ENCODE peak calls at places on chromosomes 3 and 15, in ten cellular contexts. E, A, Q, O, J, P, X, T, W and C are unnamed samples.

GRCh38 chr3:191499307-191500125 is 38.6 kb downstream of the PYDC2 start:
- DNase-seq in J (peak; percentile 49), E (peak; percentile 36), Q (no peak), X (no peak), P (peak; percentile 5), T (peak; percentile 54), A (peak; percentile 16), W (no peak), O (peak; percentile 82), C (no peak)

GRCh38 chr3:149572796-149573414 is 84.9 kb downstream of the WWTR1 start:
- DNase-seq in X (no peak), O (no peak), A (peak; percentile 85), T (peak; percentile 74), Q (no peak), J (no peak), E (no peak), P (peak; percentile 74), W (no peak), C (no peak)

GRCh38 chr15:33256874-33257273 is 53.9 kb upstream of the RYR3 start:
- DNase-seq in O (no peak), Q (no peak), J (no peak), X (no peak), P (no peak), W (no peak), T (no peak), E (no peak), A (no peak), C (no peak)

GRCh38 chr15:25345943-25346342 is 92.9 kb downstream of the UBE3A start:
- DNase-seq in J (peak; percentile 52), W (no peak), P (peak; percentile 53), X (no peak), E (no peak), Q (peak; percentile 69), O (peak; percentile 61), A (peak; percentile 4), T (peak; percentile 11), C (no peak)

GRCh38 chr3:48119495-48120193 is 68.6 kb downstream of the CDC25A start:
- DNase-seq in X (peak; percentile 61), Q (peak; percentile 68), T (peak; percentile 12), A (peak; percentile 55), P (peak; percentile 60), J (peak; percentile 58), W (no peak), E (peak; percentile 26), O (peak; percentile 86), C (no peak)

GRCh38 chr3:165443664-165444063 is 247.5 kb upstream of the SLITRK3 start:
- DNase-seq in W (no peak), P (no peak), O (no peak), A (no peak), T (no peak), X (no peak), Q (no peak), E (no peak), J (no peak), C (no peak)

GRCh38 chr3:25895443-25895842 is 105.6 kb downstream of the OXSM start:
- DNase-seq in P (peak; percentile 45), E (no peak), J (no peak), T (peak; percentile 15), X (no peak), Q (no peak), A (peak; percentile 84), O (no peak), W (no peak), C (no peak)

GRCh38 chr3:22373827-22374226 is 622.8 kb upstream of the ZNF385D start:
- DNase-seq in E (no peak), T (no peak), X (no peak), Q (no peak), J (no peak), W (no peak), P (no peak), A (no peak), O (no peak), C (no peak)

GRCh38 chr3:50355829-50356552 is 3.3 kb downstream of the TMEM115 start:
- DNase-seq in W (no peak), T (no peak), Q (no peak), O (no peak), A (no peak), J (no peak), E (peak; percentile 40), P (no peak), X (no peak), C (no peak)

GRCh38 chr3:114155370-114155821 is 23.5 kb downstream of the DRD3 start:
- DNase-seq in X (no peak), O (peak; percentile 66), W (peak; percentile 27), A (peak; percentile 30), P (peak; percentile 11), E (no peak), J (no peak), Q (no peak), T (peak; percentile 34), C (no peak)

GRCh38 chr3:38611866-38612265 is 37.6 kb downstream of the SCN5A start:
- DNase-seq in W (no peak), O (no peak), J (no peak), E (no peak), T (no peak), Q (peak; percentile 31), X (no peak), P (no peak), A (no peak), C (no peak)

GRCh38 chr15:38547255-38547997 is 17.2 kb downstream of the RASGRP1 start:
- DNase-seq in O (no peak), E (no peak), P (peak; percentile 85), T (peak; percentile 20), X (no peak), W (no peak), A (peak; percentile 70), J (no peak), Q (no peak), C (no peak)

GRCh38 chr3:94130690-94131089 is 67.8 kb downstream of the NSUN3 start:
- DNase-seq in X (no peak), T (no peak), W (no peak), J (no peak), E (no peak), Q (no peak), P (no peak), A (no peak), O (no peak), C (no peak)

GRCh38 chr15:88648357-88649214 is 9.8 kb downstream of the ISG20 start:
- DNase-seq in O (peak; percentile 60), J (no peak), Q (peak; percentile 41), T (no peak), P (peak; percentile 16), E (peak; percentile 79), A (peak; percentile 46), W (no peak), X (peak; percentile 55), C (no peak)

GRCh38 chr15:63420333-63420741 is 38.7 kb upstream of the CA12 start:
- DNase-seq in J (no peak), O (peak; percentile 37), T (no peak), P (no peak), Q (no peak), X (no peak), E (no peak), W (no peak), A (peak; percentile 43), C (no peak)

GRCh38 chr3:117920240-117920923 is 1114.3 kb downstream of the IGSF11 start:
- DNase-seq in Q (no peak), J (no peak), W (no peak), T (no peak), O (no peak), P (no peak), X (no peak), A (no peak), E (no peak), C (no peak)

GRCh38 chr15:23734856-23735255 is 47.8 kb upstream of the NDN start:
- DNase-seq in T (no peak), W (no peak), O (no peak), E (no peak), P (no peak), X (no peak), A (no peak), J (no peak), Q (no peak), C (no peak)

GRCh38 chr15:58430224-58430787 is 1.5 kb upstream of the LIPC start:
- DNase-seq in P (no peak), T (no peak), J (no peak), O (no peak), X (no peak), E (no peak), W (no peak), Q (no peak), A (no peak), C (no peak)
- TF ChIP-seq CTCF in P (no peak), T (no peak), J (no peak), O (no peak), X (no peak), E (no peak), W (no peak), Q (no peak), A (no peak), C (no peak)

GRCh38 chr3:181103605-181104004 is 114.1 kb upstream of the DNAJC19 start:
- DNase-seq in J (no peak), X (no peak), A (no peak), T (no peak), Q (no peak), E (no peak), W (peak; percentile 15), O (no peak), P (no peak), C (no peak)
- TF ChIP-seq CTCF in J (no peak), X (no peak), A (no peak), T (peak; percentile 38), Q (no peak), E (no peak), W (peak; percentile 20), O (no peak), P (no peak), C (no peak)

GRCh38 chr3:159765025-159765859 is 223.4 kb upstream of the IL12A start:
- DNase-seq in W (peak; percentile 40), P (peak; percentile 99), A (peak; percentile 98), X (peak; percentile 93), Q (peak; percentile 97), E (peak; percentile 41), J (peak; percentile 69), O (peak; percentile 83), T (peak; percentile 99), C (peak; percentile 94)
- TF ChIP-seq CTCF in W (no peak), P (no peak), A (no peak), X (no peak), Q (no peak), E (no peak), J (no peak), O (no peak), T (no peak), C (no peak)

DNA sequence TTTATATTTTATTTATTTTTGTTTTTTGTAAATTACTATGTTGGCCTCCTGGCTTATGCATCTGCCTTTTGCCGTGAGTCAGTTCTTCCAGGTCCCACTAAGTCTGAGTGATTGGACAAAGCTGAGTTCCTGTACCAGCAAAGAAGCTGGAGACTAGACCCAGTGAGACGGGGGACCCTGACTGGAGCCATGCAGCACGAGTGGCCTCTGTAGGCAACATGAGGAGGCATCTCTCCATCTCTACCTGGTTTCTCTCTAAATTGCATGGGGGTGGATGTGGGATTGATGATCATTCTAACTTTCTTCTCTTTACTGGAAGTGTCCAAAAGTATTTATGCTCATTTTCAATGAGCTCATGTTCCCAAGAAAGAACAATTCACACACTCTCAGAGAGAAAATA is 155.3 kb upstream of the MRPL3 start:
- DNase-seq in A (no peak), W (no peak), P (no peak), X (no peak), J (no peak), E (no peak), Q (no peak), T (no peak), O (no peak), C (no peak)
- TF ChIP-seq CTCF in A (no peak), W (no peak), P (no peak), X (no peak), J (no peak), E (no peak), Q (no peak), T (no peak), O (no peak), C (no peak)